ENCODE peak calls at places on chromosomes 12 and 14, in ten cellular contexts. C, F, M, Y, Q, P, H, G, L and J are unnamed samples.

GRCh38 chr14:98893675-98894074 is 378.3 kb downstream of the BCL11B start:
- DNase-seq in C (no peak), F (no peak), M (no peak), Y (no peak), Q (no peak), P (no peak), H (no peak), G (no peak), L (no peak), J (no peak)

GRCh38 chr14:73173092-73173735 is 36.9 kb downstream of the PSEN1 start:
- DNase-seq in C (no peak), F (no peak), M (no peak), Y (no peak), Q (peak), P (peak), H (peak), G (no peak), L (peak), J (no peak)

GRCh38 chr14:51962678-51963077 is 26.7 kb upstream of the RTRAF start:
- DNase-seq in C (no peak), F (no peak), M (no peak), Y (no peak), Q (no peak), P (no peak), H (no peak), G (no peak), L (no peak), J (no peak)

GRCh38 chr14:95260537-95261440 is 58.9 kb downstream of the CLMN start:
- DNase-seq in C (no peak), F (no peak), M (peak), Y (no peak), Q (no peak), P (peak), H (no peak), G (no peak), L (peak), J (no peak)

GRCh38 chr12:82176761-82177490 is 181.3 kb downstream of the CCDC59 start:
- DNase-seq in C (no peak), F (no peak), M (no peak), Y (no peak), Q (no peak), P (no peak), H (no peak), G (no peak), L (no peak), J (no peak)

GRCh38 chr12:93645702-93646101 is 31.5 kb upstream of the CRADD start:
- DNase-seq in C (no peak), F (no peak), M (no peak), Y (no peak), Q (no peak), P (no peak), H (no peak), G (no peak), L (no peak), J (no peak)

GRCh38 chr14:60594077-60594476 is 55.2 kb downstream of the SIX1 start:
- DNase-seq in C (no peak), F (no peak), M (no peak), Y (no peak), Q (no peak), P (no peak), H (no peak), G (no peak), L (no peak), J (no peak)

GRCh38 chr12:125403145-125403789 is 338.0 kb downstream of the AACS start:
- DNase-seq in C (no peak), F (no peak), M (no peak), Y (peak), Q (peak), P (no peak), H (no peak), G (no peak), L (peak), J (no peak)

GRCh38 chr14:88166616-88167015 is 156.5 kb downstream of the KCNK10 start:
- DNase-seq in C (no peak), F (no peak), M (no peak), Y (no peak), Q (no peak), P (no peak), H (no peak), G (no peak), L (no peak), J (no peak)

GRCh38 chr14:82094819-82095218 is 561.2 kb upstream of the SEL1L start:
- DNase-seq in C (no peak), F (no peak), M (no peak), Y (no peak), Q (no peak), P (no peak), H (no peak), G (no peak), L (no peak), J (no peak)

GRCh38 chr14:31122098-31122611 is 85.4 kb downstream of the HECTD1 start:
- DNase-seq in C (no peak), F (no peak), M (no peak), Y (no peak), Q (no peak), P (peak), H (no peak), G (no peak), L (no peak), J (no peak)

GRCh38 chr14:40445020-40445419 is 1012.8 kb upstream of the FBXO33 start:
- DNase-seq in C (no peak), F (no peak), M (no peak), Y (no peak), Q (no peak), P (no peak), H (no peak), G (no peak), L (no peak), J (no peak)

GRCh38 chr14:68513838-68514610 is 278.8 kb downstream of the ZFP36L1 start:
- DNase-seq in C (no peak), F (no peak), M (no peak), Y (no peak), Q (peak), P (peak), H (no peak), G (no peak), L (no peak), J (no peak)

GRCh38 chr12:3747976-3748619 is 4.8 kb downstream of the CRACR2A start:
- DNase-seq in C (no peak), F (no peak), M (peak), Y (no peak), Q (no peak), P (no peak), H (no peak), G (no peak), L (no peak), J (no peak)

GRCh38 chr12:101759396-101760047 is 20.3 kb upstream of the SYCP3 start:
- DNase-seq in C (no peak), F (no peak), M (no peak), Y (no peak), Q (peak), P (no peak), H (no peak), G (no peak), L (peak), J (no peak)

GRCh38 chr14:51908086-51908485 is 47.7 kb downstream of the GNG2 start:
- DNase-seq in C (no peak), F (no peak), M (no peak), Y (no peak), Q (no peak), P (no peak), H (no peak), G (no peak), L (no peak), J (no peak)

GRCh38 chr12:124493809-124494750 is 73.3 kb downstream of the NCOR2 start:
- DNase-seq in C (no peak), F (no peak), M (no peak), Y (no peak), Q (peak), P (peak), H (no peak), G (no peak), L (no peak), J (no peak)

GRCh38 chr12:80201908-80202307 is 102.6 kb downstream of the OTOGL start:
- DNase-seq in C (no peak), F (no peak), M (no peak), Y (no peak), Q (no peak), P (no peak), H (no peak), G (no peak), L (peak), J (no peak)

GRCh38 chr12:34354239-34355200 is 332.2 kb downstream of the ALG10 start:
- DNase-seq in C (no peak), F (no peak), M (no peak), Y (no peak), Q (no peak), P (no peak), H (peak), G (no peak), L (no peak), J (no peak)

GRCh38 chr12:91529829-91530228 is 347.2 kb upstream of the DCN start:
- DNase-seq in C (no peak), F (no peak), M (no peak), Y (no peak), Q (no peak), P (no peak), H (no peak), G (no peak), L (no peak), J (no peak)

GRCh38 chr14:75521415-75522199 is 662 bp upstream of the BATF start:
- DNase-seq in C (no peak), F (no peak), M (no peak), Y (no peak), Q (no peak), P (no peak), H (no peak), G (no peak), L (no peak), J (no peak)

GRCh38 chr14:96603350-96604255 is 101.4 kb downstream of the PAPOLA start:
- DNase-seq in C (no peak), F (no peak), M (no peak), Y (no peak), Q (no peak), P (no peak), H (no peak), G (no peak), L (no peak), J (no peak)

GRCh38 chr14:62181591-62181990 is 419.4 kb downstream of the SNAPC1 start:
- DNase-seq in C (no peak), F (no peak), M (no peak), Y (no peak), Q (no peak), P (no peak), H (no peak), G (no peak), L (no peak), J (no peak)

GRCh38 chr14:61615743-61616523 is 79.4 kb upstream of the HIF1A start:
- DNase-seq in C (no peak), F (no peak), M (no peak), Y (no peak), Q (no peak), P (no peak), H (no peak), G (no peak), L (no peak), J (no peak)

GRCh38 chr12:117100251-117100650 is 1.0 kb upstream of the TESC start:
- DNase-seq in C (no peak), F (no peak), M (no peak), Y (no peak), Q (no peak), P (no peak), H (no peak), G (no peak), L (peak), J (peak)

GRCh38 chr12:52452101-52452500 is at the start of gene KRT6B:
- DNase-seq in C (no peak), F (no peak), M (no peak), Y (no peak), Q (no peak), P (no peak), H (no peak), G (no peak), L (no peak), J (no peak)

GRCh38 chr12:3262466-3262865 is 185.3 kb downstream of the TSPAN9 start:
- DNase-seq in C (no peak), F (no peak), M (no peak), Y (no peak), Q (no peak), P (no peak), H (no peak), G (no peak), L (no peak), J (no peak)

GRCh38 chr12:42761601-42762350 is 172.2 kb upstream of the PRICKLE1 start:
- DNase-seq in C (no peak), F (no peak), M (no peak), Y (no peak), Q (no peak), P (no peak), H (no peak), G (no peak), L (no peak), J (no peak)

GRCh38 chr12:115953450-115953849 is 324.0 kb downstream of the MED13L start:
- DNase-seq in C (no peak), F (no peak), M (no peak), Y (no peak), Q (no peak), P (no peak), H (no peak), G (no peak), L (no peak), J (no peak)

GRCh38 chr12:29427964-29428363 is 47.0 kb upstream of the ERGIC2 start:
- DNase-seq in C (no peak), F (no peak), M (no peak), Y (no peak), Q (peak), P (peak), H (no peak), G (no peak), L (no peak), J (no peak)

GRCh38 chr12:68951652-68952051 is 18.7 kb upstream of the CPM start:
- DNase-seq in C (peak), F (no peak), M (no peak), Y (peak), Q (no peak), P (no peak), H (no peak), G (no peak), L (no peak), J (no peak)

GRCh38 chr14:99535448-99535847 is 54.2 kb downstream of the CCNK start:
- DNase-seq in C (no peak), F (no peak), M (no peak), Y (no peak), Q (no peak), P (no peak), H (no peak), G (no peak), L (no peak), J (no peak)

GRCh38 chr12:72256725-72257124 is 15.4 kb upstream of the TRHDE start:
- DNase-seq in C (no peak), F (no peak), M (no peak), Y (no peak), Q (no peak), P (no peak), H (no peak), G (no peak), L (no peak), J (no peak)

GRCh38 chr12:64752833-64753238 is 6.4 kb downstream of the GNS start:
- DNase-seq in C (peak), F (no peak), M (no peak), Y (no peak), Q (no peak), P (no peak), H (no peak), G (no peak), L (no peak), J (no peak)

GRCh38 chr12:130115646-130116045 is 46.6 kb upstream of the FZD10 start:
- DNase-seq in C (no peak), F (no peak), M (no peak), Y (no peak), Q (no peak), P (no peak), H (no peak), G (no peak), L (no peak), J (no peak)

GRCh38 chr12:56105503-56105902 is 1.1 kb downstream of the PA2G4 start:
- DNase-seq in C (no peak), F (no peak), M (no peak), Y (no peak), Q (no peak), P (no peak), H (no peak), G (no peak), L (no peak), J (no peak)

GRCh38 chr12:29270001-29270400 is 111.0 kb downstream of the ERGIC2 start:
- DNase-seq in C (no peak), F (no peak), M (no peak), Y (no peak), Q (no peak), P (no peak), H (no peak), G (no peak), L (no peak), J (no peak)

GRCh38 chr12:132458441-132459225 is 31.3 kb upstream of the FBRSL1 start:
- DNase-seq in C (no peak), F (no peak), M (no peak), Y (no peak), Q (no peak), P (no peak), H (no peak), G (no peak), L (no peak), J (no peak)
- TF ChIP-seq CTCF in C (no peak), F (no peak), M (no peak), Y (no peak), Q (no peak), P (no peak), H (no peak), G (no peak), L (no peak), J (no peak)

GRCh38 chr12:50083301-50083700 is 1.8 kb upstream of the SMARCD1 start:
- DNase-seq in C (no peak), F (peak), M (no peak), Y (no peak), Q (no peak), P (no peak), H (no peak), G (no peak), L (no peak), J (no peak)

GRCh38 chr12:50085615-50085928 is 430 bp downstream of the SMARCD1 start:
- DNase-seq in C (no peak), F (no peak), M (no peak), Y (no peak), Q (peak), P (no peak), H (no peak), G (no peak), L (no peak), J (no peak)

GRCh38 chr12:50087159-50087558 is 2.0 kb downstream of the SMARCD1 start:
- DNase-seq in C (no peak), F (no peak), M (no peak), Y (no peak), Q (no peak), P (no peak), H (no peak), G (no peak), L (no peak), J (no peak)

GRCh38 chr12:50086148-50086547 is 1.0 kb downstream of the SMARCD1 start:
- DNase-seq in C (no peak), F (no peak), M (no peak), Y (no peak), Q (peak), P (no peak), H (no peak), G (no peak), L (no peak), J (no peak)

GRCh38 chr12:50084775-50085614 is at the start of gene SMARCD1:
- DNase-seq in C (peak), F (peak), M (peak), Y (peak), Q (peak), P (peak), H (peak), G (peak), L (peak), J (peak)
- TF ChIP-seq CTCF in C (peak), F (peak), M (peak), Y (no peak), Q (peak), P (peak), H (peak), G (peak), L (peak), J (peak)

GRCh38 chr12:9795945-9796344 is 31.3 kb upstream of the KLRF1 start:
- DNase-seq in C (no peak), F (no peak), M (no peak), Y (no peak), Q (no peak), P (no peak), H (no peak), G (no peak), L (no peak), J (no peak)

GRCh38 chr12:9799961-9800360 is 27.3 kb upstream of the KLRF1 start:
- DNase-seq in C (no peak), F (no peak), M (no peak), Y (no peak), Q (no peak), P (no peak), H (no peak), G (no peak), L (no peak), J (no peak)

GRCh38 chr12:9796346-9796745 is 30.9 kb upstream of the KLRF1 start:
- DNase-seq in C (no peak), F (no peak), M (no peak), Y (no peak), Q (no peak), P (no peak), H (no peak), G (no peak), L (no peak), J (no peak)

GRCh38 chr12:9796916-9797315 is 30.4 kb upstream of the KLRF1 start:
- DNase-seq in C (no peak), F (no peak), M (no peak), Y (no peak), Q (no peak), P (no peak), H (no peak), G (no peak), L (no peak), J (no peak)

GRCh38 chr12:9798008-9798619 is 29.2 kb upstream of the KLRF1 start:
- DNase-seq in C (peak), F (no peak), M (no peak), Y (peak), Q (peak), P (peak), H (no peak), G (peak), L (peak), J (peak)
- TF ChIP-seq CTCF in C (peak), F (peak), M (peak), Y (no peak), Q (peak), P (peak), H (peak), G (peak), L (peak), J (peak)

GRCh38 chr12:122980192-122981035 is at the start of gene ARL6IP4:
- DNase-seq in C (no peak), F (peak), M (no peak), Y (peak), Q (peak), P (no peak), H (peak), G (peak), L (peak), J (peak)
- TF ChIP-seq CTCF in C (peak), F (no peak), M (peak), Y (no peak), Q (no peak), P (no peak), H (no peak), G (peak), L (no peak), J (no peak)

DNA sequence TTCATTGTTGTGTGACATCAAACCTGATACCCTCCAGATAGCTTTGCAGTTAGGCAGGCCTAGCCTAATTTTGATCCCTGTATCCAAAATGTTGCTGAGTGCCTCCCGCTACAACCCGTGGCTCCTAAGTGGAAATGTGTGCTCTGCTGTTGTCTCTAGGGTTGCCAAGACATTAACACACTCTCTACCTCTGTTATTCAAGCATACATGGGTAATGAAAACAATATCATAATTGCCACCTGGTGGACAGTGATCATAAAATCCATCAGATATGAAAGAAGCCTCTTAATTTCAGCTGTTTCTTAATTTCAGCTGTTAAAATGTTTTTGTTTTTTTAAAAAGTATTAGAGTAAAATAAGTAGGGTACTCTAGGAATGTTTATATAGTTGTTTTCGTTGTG is 93.5 kb downstream of the PLEKHA5 start:
- DNase-seq in C (no peak), F (no peak), M (no peak), Y (no peak), Q (peak), P (no peak), H (no peak), G (no peak), L (no peak), J (no peak)
- TF ChIP-seq CTCF in C (no peak), F (no peak), M (peak), Y (peak), Q (peak), P (no peak), H (peak), G (peak), L (peak), J (no peak)

GRCh38 chr14:49206832-49207231 is 379.3 kb downstream of the RPS29 start:
- DNase-seq in C (no peak), F (no peak), M (no peak), Y (no peak), Q (no peak), P (no peak), H (no peak), G (no peak), L (no peak), J (no peak)
- TF ChIP-seq CTCF in C (no peak), F (no peak), M (no peak), Y (no peak), Q (no peak), P (peak), H (no peak), G (no peak), L (no peak), J (no peak)

GRCh38 chr12:95004610-95005009 is 1.1 kb upstream of the NDUFA12 start:
- DNase-seq in C (peak), F (no peak), M (no peak), Y (no peak), Q (no peak), P (no peak), H (no peak), G (no peak), L (no peak), J (no peak)
- TF ChIP-seq CTCF in C (no peak), F (no peak), M (no peak), Y (no peak), Q (no peak), P (no peak), H (no peak), G (no peak), L (no peak), J (no peak)